ENCODE peak calls at places on chromosomes 6 and 20, in ten cellular contexts. One of them, this sample, is unnamed.

GRCh38 chr6:39812853-39813533 is 20.8 kb downstream of the DAAM2 start:
- DNase-seq in AG09309: peak; percentile 79
- DNase-seq in activated T-cell treated with anti-CD3 and anti-CD28 coated beads, Interleukin-2, amount 50 U/mL, for 72 hours: no peak
- DNase-seq in NCI-H1105 treated with DMSO at 0.1 percent for 48 hours: no peak
- DNase-seq in GM23338: no peak
- DNase-seq in NT2/D1: no peak
- DNase-seq in left cardiac atrium: no peak
- DNase-seq in heart right ventricle: no peak
- DNase-seq in EL: peak; percentile 52
- DNase-seq in NAMALWA: peak; percentile 70
- DNase-seq in this sample: peak; percentile 92

GRCh38 chr6:139335447-139336210 is 38.8 kb downstream of the CITED2 start:
- DNase-seq in GM23338: no peak
- DNase-seq in AG09309: no peak
- DNase-seq in EL: no peak
- DNase-seq in NAMALWA: no peak
- DNase-seq in heart right ventricle: no peak
- DNase-seq in left cardiac atrium: no peak
- DNase-seq in NT2/D1: no peak
- DNase-seq in activated T-cell treated with anti-CD3 and anti-CD28 coated beads, Interleukin-2, amount 50 U/mL, for 72 hours: no peak
- DNase-seq in NCI-H1105 treated with DMSO at 0.1 percent for 48 hours: no peak
- DNase-seq in this sample: no peak

GRCh38 chr20:33279261-33279910 is 3.6 kb upstream of the BPIFB1 start:
- DNase-seq in activated T-cell treated with anti-CD3 and anti-CD28 coated beads, Interleukin-2, amount 50 U/mL, for 72 hours: no peak
- DNase-seq in heart right ventricle: no peak
- DNase-seq in GM23338: no peak
- DNase-seq in AG09309: no peak
- DNase-seq in NAMALWA: no peak
- DNase-seq in NCI-H1105 treated with DMSO at 0.1 percent for 48 hours: no peak
- DNase-seq in left cardiac atrium: no peak
- DNase-seq in EL: no peak
- DNase-seq in NT2/D1: no peak
- DNase-seq in this sample: no peak

GRCh38 chr6:141077355-141078333 is 1055.1 kb upstream of the GJE1 start:
- DNase-seq in left cardiac atrium: no peak
- DNase-seq in EL: peak; percentile 10
- DNase-seq in GM23338: peak; percentile 86
- DNase-seq in activated T-cell treated with anti-CD3 and anti-CD28 coated beads, Interleukin-2, amount 50 U/mL, for 72 hours: peak; percentile 5
- DNase-seq in AG09309: no peak
- DNase-seq in NCI-H1105 treated with DMSO at 0.1 percent for 48 hours: no peak
- DNase-seq in heart right ventricle: no peak
- DNase-seq in NT2/D1: peak; percentile 18
- DNase-seq in NAMALWA: peak; percentile 81
- DNase-seq in this sample: peak; percentile 29

GRCh38 chr6:138580801-138581200 is 81.5 kb upstream of the NHSL1 start:
- DNase-seq in heart right ventricle: no peak
- DNase-seq in AG09309: no peak
- DNase-seq in GM23338: no peak
- DNase-seq in left cardiac atrium: no peak
- DNase-seq in EL: no peak
- DNase-seq in NCI-H1105 treated with DMSO at 0.1 percent for 48 hours: no peak
- DNase-seq in NT2/D1: no peak
- DNase-seq in NAMALWA: no peak
- DNase-seq in activated T-cell treated with anti-CD3 and anti-CD28 coated beads, Interleukin-2, amount 50 U/mL, for 72 hours: no peak
- DNase-seq in this sample: no peak

GRCh38 chr20:50571466-50571865 is 61.3 kb downstream of the PTPN1 start:
- DNase-seq in GM23338: no peak
- DNase-seq in activated T-cell treated with anti-CD3 and anti-CD28 coated beads, Interleukin-2, amount 50 U/mL, for 72 hours: no peak
- DNase-seq in NCI-H1105 treated with DMSO at 0.1 percent for 48 hours: no peak
- DNase-seq in NAMALWA: no peak
- DNase-seq in left cardiac atrium: no peak
- DNase-seq in NT2/D1: no peak
- DNase-seq in EL: no peak
- DNase-seq in AG09309: no peak
- DNase-seq in heart right ventricle: no peak
- DNase-seq in this sample: no peak

GRCh38 chr20:9532069-9532809 is 17.8 kb downstream of the LAMP5 start:
- DNase-seq in AG09309: no peak
- DNase-seq in heart right ventricle: no peak
- DNase-seq in EL: no peak
- DNase-seq in NAMALWA: no peak
- DNase-seq in activated T-cell treated with anti-CD3 and anti-CD28 coated beads, Interleukin-2, amount 50 U/mL, for 72 hours: no peak
- DNase-seq in NCI-H1105 treated with DMSO at 0.1 percent for 48 hours: no peak
- DNase-seq in left cardiac atrium: no peak
- DNase-seq in GM23338: no peak
- DNase-seq in NT2/D1: no peak
- DNase-seq in this sample: no peak

GRCh38 chr6:119348308-119349040 is 1.1 kb downstream of the MAN1A1 start:
- DNase-seq in GM23338: peak; percentile 66
- DNase-seq in NT2/D1: no peak
- DNase-seq in NAMALWA: peak; percentile 44
- DNase-seq in AG09309: no peak
- DNase-seq in EL: peak; percentile 19
- DNase-seq in activated T-cell treated with anti-CD3 and anti-CD28 coated beads, Interleukin-2, amount 50 U/mL, for 72 hours: peak; percentile 53
- DNase-seq in heart right ventricle: peak; percentile 21
- DNase-seq in NCI-H1105 treated with DMSO at 0.1 percent for 48 hours: peak; percentile 39
- DNase-seq in left cardiac atrium: peak; percentile 46
- DNase-seq in this sample: peak; percentile 63

GRCh38 chr20:49657118-49657901 is 56.4 kb downstream of the B4GALT5 start:
- DNase-seq in NAMALWA: no peak
- DNase-seq in GM23338: no peak
- DNase-seq in NT2/D1: no peak
- DNase-seq in EL: no peak
- DNase-seq in AG09309: peak; percentile 81
- DNase-seq in activated T-cell treated with anti-CD3 and anti-CD28 coated beads, Interleukin-2, amount 50 U/mL, for 72 hours: no peak
- DNase-seq in left cardiac atrium: no peak
- DNase-seq in heart right ventricle: no peak
- DNase-seq in NCI-H1105 treated with DMSO at 0.1 percent for 48 hours: no peak
- DNase-seq in this sample: no peak

GRCh38 chr20:32333988-32334885 is 23.9 kb upstream of the ASXL1 start:
- DNase-seq in AG09309: no peak
- DNase-seq in NCI-H1105 treated with DMSO at 0.1 percent for 48 hours: no peak
- DNase-seq in NAMALWA: no peak
- DNase-seq in left cardiac atrium: peak; percentile 88
- DNase-seq in EL: no peak
- DNase-seq in heart right ventricle: peak; percentile 86
- DNase-seq in NT2/D1: no peak
- DNase-seq in activated T-cell treated with anti-CD3 and anti-CD28 coated beads, Interleukin-2, amount 50 U/mL, for 72 hours: peak; percentile 49
- DNase-seq in GM23338: no peak
- DNase-seq in this sample: no peak